ENCODE peak calls at places on chromosome X, in ten cellular contexts. X is cardiac muscle cell, E is fibroblast of lung, M is mucosa of descending colon, C is testis, Z is heart right ventricle, B is pancreas, Q is GM23338, W is left lung, I is breast epithelium. D is an unnamed sample. For H3K4me1, the result is how much of the 10 kb centered on the place peaks cover.

GRCh38 chrX:6383911-6384310 is 151.0 kb downstream of the VCX3A start:
- DNase-seq in X (no peak), E (no peak), M (no peak), C (no peak), Z (no peak), B (no peak), Q (no peak), W (no peak), I (no peak), D (no peak)

GRCh38 chrX:154918060-154918483 is 31.9 kb downstream of the F8A1 start:
- DNase-seq in X (peak), E (peak), M (no peak), C (peak), Z (peak), B (peak), Q (peak), W (peak), I (peak), D (peak)

GRCh38 chrX:70525733-70526132 is 81.1 kb downstream of the DLG3 start:
- DNase-seq in X (no peak), E (no peak), M (no peak), C (no peak), Z (no peak), B (peak), Q (no peak), W (peak), I (peak), D (no peak)

GRCh38 chrX:139890991-139891700 is 41.7 kb downstream of the ATP11C start:
- DNase-seq in X (peak), E (peak), M (no peak), C (no peak), Z (no peak), B (no peak), Q (no peak), W (no peak), I (no peak), D (no peak)

GRCh38 chrX:119758682-119759332 is 419 bp downstream of the SOWAHD start:
- DNase-seq in X (no peak), E (no peak), M (peak), C (no peak), Z (no peak), B (peak), Q (peak), W (no peak), I (no peak), D (no peak)

GRCh38 chrX:75276666-75277065 is 2.8 kb downstream of the UPRT start:
- DNase-seq in X (no peak), E (no peak), M (no peak), C (no peak), Z (no peak), B (no peak), Q (no peak), W (no peak), I (no peak), D (no peak)

GRCh38 chrX:15930585-15930984 is 76.0 kb upstream of the AP1S2 start:
- DNase-seq in X (peak), E (peak), M (no peak), C (no peak), Z (no peak), B (no peak), Q (peak), W (no peak), I (no peak), D (no peak)

GRCh38 chrX:69037786-69038185 is 127.5 kb downstream of the PJA1 start:
- DNase-seq in X (no peak), E (no peak), M (no peak), C (no peak), Z (no peak), B (no peak), Q (no peak), W (no peak), I (no peak), D (no peak)

GRCh38 chrX:39477438-39478120 is 620.2 kb downstream of the BCOR start:
- DNase-seq in X (peak), E (peak), M (peak), C (no peak), Z (peak), B (peak), Q (peak), W (no peak), I (no peak), D (no peak)

GRCh38 chrX:134999469-134999868 is 8.7 kb downstream of the SMIM10 start:
- DNase-seq in X (peak), E (peak), M (no peak), C (no peak), Z (no peak), B (no peak), Q (peak), W (no peak), I (no peak), D (no peak)

GRCh38 chrX:65241059-65241721 is 264.9 kb upstream of the ZC4H2 start:
- DNase-seq in X (no peak), E (no peak), M (no peak), C (no peak), Z (no peak), B (no peak), Q (no peak), W (no peak), I (no peak), D (no peak)

GRCh38 chrX:12753366-12753765 is 37.8 kb upstream of the PRPS2 start:
- DNase-seq in X (peak), E (no peak), M (no peak), C (no peak), Z (no peak), B (no peak), Q (no peak), W (no peak), I (no peak), D (no peak)

GRCh38 chrX:85897376-85898110 is 149.8 kb downstream of the CHM start:
- DNase-seq in X (no peak), E (no peak), M (no peak), C (no peak), Z (no peak), B (no peak), Q (no peak), W (no peak), I (no peak), D (no peak)

GRCh38 chrX:25640276-25640675 is 497.9 kb upstream of the MAGEB18 start:
- DNase-seq in X (no peak), E (no peak), M (no peak), C (no peak), Z (no peak), B (no peak), Q (no peak), W (no peak), I (no peak), D (no peak)

GRCh38 chrX:39877919-39878318 is 219.8 kb downstream of the BCOR start:
- DNase-seq in X (no peak), E (no peak), M (no peak), C (peak), Z (no peak), B (no peak), Q (peak), W (no peak), I (no peak), D (no peak)

GRCh38 chrX:40821780-40822179 is 86.4 kb upstream of the MED14 start:
- DNase-seq in X (peak), E (no peak), M (no peak), C (no peak), Z (no peak), B (no peak), Q (no peak), W (no peak), I (no peak), D (no peak)

GRCh38 chrX:121000589-121000988 is 15.0 kb upstream of the CT47A1 start:
- DNase-seq in X (peak), E (no peak), M (no peak), C (no peak), Z (no peak), B (no peak), Q (peak), W (no peak), I (no peak), D (no peak)

GRCh38 chrX:72526534-72527508 is 45.8 kb downstream of the HDAC8 start:
- DNase-seq in X (peak), E (no peak), M (no peak), C (no peak), Z (no peak), B (no peak), Q (no peak), W (no peak), I (no peak), D (no peak)

GRCh38 chrX:13761606-13762005 is 27.1 kb downstream of the OFD1 start:
- DNase-seq in X (peak), E (peak), M (no peak), C (no peak), Z (no peak), B (no peak), Q (peak), W (no peak), I (no peak), D (no peak)

GRCh38 chrX:13760428-13760827 is 25.9 kb downstream of the OFD1 start:
- DNase-seq in X (no peak), E (no peak), M (no peak), C (no peak), Z (no peak), B (no peak), Q (no peak), W (no peak), I (no peak), D (no peak)

GRCh38 chrX:13756381-13756780 is 21.8 kb downstream of the OFD1 start:
- DNase-seq in X (no peak), E (no peak), M (no peak), C (no peak), Z (no peak), B (no peak), Q (no peak), W (no peak), I (no peak), D (no peak)

GRCh38 chrX:13762015-13762414 is 27.5 kb downstream of the OFD1 start:
- DNase-seq in X (no peak), E (no peak), M (no peak), C (no peak), Z (no peak), B (no peak), Q (peak), W (no peak), I (no peak), D (no peak)

DNA sequence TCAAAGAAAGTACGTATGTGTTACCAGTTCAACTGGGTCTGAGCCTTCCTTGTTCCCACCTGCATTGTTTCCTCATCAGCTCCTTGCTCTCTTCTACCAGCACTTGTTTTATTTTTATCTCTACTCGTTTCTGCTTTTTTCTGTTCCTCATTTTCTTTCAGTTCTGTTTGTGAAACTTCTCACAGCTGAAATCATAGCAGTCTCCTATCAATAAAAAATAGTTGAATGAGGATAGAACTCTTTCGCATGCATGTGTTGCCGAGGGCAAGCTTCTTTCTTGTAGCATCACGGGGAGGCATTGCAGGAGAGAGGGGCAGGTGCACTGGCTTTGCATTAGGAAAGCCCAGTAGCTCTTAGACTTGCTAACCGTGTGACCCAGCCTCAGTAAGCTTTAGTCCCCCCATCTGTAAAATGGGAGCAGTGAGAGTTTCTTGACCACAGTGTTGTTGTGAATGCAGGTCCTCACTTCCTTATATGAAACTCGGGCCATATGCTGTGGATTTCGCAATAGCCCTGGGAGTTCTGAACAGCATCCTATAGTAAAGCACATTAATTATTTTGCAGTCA is 24.7 kb downstream of the OFD1 start:
- DNase-seq in X (no peak), E (no peak), M (no peak), C (no peak), Z (no peak), B (no peak), Q (no peak), W (no peak), I (no peak), D (no peak)
- H3K4me1 ChIP-seq in X (under half), E (under half), M (under half), C (under half), Z (under half), B (under half), Q (under half), W (under half), I (under half), D (under half)

GRCh38 chrX:31981546-31982062 is 909.8 kb upstream of the FTHL17 start:
- DNase-seq in X (no peak), E (no peak), M (no peak), C (no peak), Z (no peak), B (no peak), Q (no peak), W (no peak), I (no peak), D (no peak)
- TF ChIP-seq CTCF in X (no peak), E (no peak), M (no peak), C (no peak), Z (no peak), B (no peak), Q (no peak), W (no peak), I (no peak), D (no peak)

DNA sequence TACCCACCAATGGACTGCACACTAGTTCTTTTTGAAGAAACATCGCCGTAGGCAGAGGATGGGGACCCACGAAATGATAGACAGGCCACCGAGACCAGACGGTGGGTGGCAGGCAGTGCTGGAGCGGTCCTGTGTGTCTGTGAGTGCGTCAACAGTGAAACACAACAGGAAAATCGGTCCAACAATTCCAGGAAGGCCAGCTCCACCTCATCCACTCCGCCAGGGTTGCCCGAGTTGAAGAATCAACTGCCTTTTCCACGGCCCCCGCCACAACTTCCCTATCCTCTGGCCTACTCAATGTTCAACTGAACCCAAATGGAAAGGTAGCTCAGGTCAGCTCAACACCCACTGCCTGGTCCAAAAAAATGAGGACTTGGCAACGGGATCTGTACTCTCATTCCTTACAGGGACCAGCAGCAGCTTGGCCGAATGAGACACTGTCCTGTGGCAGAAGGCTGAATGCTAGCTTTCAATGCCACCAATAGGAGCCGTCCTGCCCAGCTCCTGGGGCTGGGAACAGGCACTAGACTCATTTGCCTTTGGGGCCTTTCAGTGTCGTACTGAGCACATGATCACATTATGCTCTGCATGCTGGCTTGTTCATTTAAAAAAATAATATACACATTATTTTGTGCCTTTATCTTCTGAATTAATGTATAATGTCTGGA is 43.5 kb downstream of the MID1 start:
- DNase-seq in X (no peak), E (no peak), M (no peak), C (no peak), Z (peak), B (no peak), Q (no peak), W (no peak), I (no peak), D (no peak)
- H3K4me1 ChIP-seq in X (under half), E (under half), M (under half), C (under half), Z (under half), B (under half), Q (under half), W (under half), I (under half), D (under half)

DNA sequence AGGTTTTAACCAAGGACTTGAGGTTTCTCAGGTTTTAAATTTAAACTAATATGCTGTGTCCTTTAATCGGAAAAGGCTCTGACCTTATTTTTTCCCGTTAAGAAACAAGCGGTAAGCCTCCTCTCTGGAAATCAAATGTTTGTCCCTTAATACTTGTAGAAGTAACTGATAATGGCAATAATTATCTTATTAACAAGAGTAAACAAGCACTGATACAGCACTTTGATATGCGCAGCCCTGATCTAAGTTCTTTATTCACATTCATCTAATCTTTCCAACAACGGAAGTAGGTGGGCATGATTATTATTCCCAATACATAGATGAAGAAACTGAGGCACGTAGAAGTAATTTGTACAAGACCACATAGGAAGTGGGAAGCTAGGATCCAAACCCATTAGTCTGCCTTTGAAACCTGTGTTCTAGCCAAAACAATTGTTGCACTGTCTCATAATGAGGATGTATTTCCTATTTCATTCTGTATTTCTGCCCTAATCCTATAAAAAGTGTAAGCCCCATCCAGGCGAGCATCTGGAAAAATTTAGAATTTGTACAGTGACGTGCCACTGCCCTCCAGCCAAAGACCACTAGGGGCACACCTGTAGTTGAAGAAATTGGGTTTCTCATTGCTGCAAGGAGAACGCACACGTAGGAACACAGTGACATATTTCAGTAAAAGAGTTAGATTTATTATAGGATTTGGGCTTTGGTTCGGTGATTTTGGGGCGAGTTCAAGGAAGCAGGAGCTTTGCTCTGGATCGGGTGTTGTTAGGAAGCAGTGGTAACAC is 605 bp downstream of the CXorf58 start:
- DNase-seq in X (no peak), E (no peak), M (no peak), C (no peak), Z (no peak), B (peak), Q (peak), W (no peak), I (no peak), D (no peak)
- TF ChIP-seq CTCF in X (peak), E (peak), M (no peak), C (peak), Z (peak), B (no peak), Q (peak), W (no peak), I (no peak), D (no peak)

GRCh38 chrX:19772759-19773623 is 114.4 kb downstream of the SH3KBP1 start:
- DNase-seq in X (no peak), E (peak), M (no peak), C (no peak), Z (no peak), B (no peak), Q (no peak), W (no peak), I (no peak), D (no peak)
- H3K4me1 ChIP-seq in X (under half), E (under half), M (under half), C (under half), Z (under half), B (under half), Q (under half), W (under half), I (under half), D (under half)

GRCh38 chrX:102085706-102086105 is 39.8 kb upstream of the TCEAL2 start:
- DNase-seq in X (no peak), E (no peak), M (no peak), C (no peak), Z (no peak), B (no peak), Q (peak), W (no peak), I (no peak), D (no peak)
- TF ChIP-seq CTCF in X (no peak), E (no peak), M (no peak), C (no peak), Z (no peak), B (no peak), Q (peak), W (no peak), I (no peak), D (no peak)

GRCh38 chrX:46582325-46582724 is 8.8 kb downstream of the CHST7 start:
- DNase-seq in X (peak), E (peak), M (no peak), C (no peak), Z (no peak), B (no peak), Q (no peak), W (no peak), I (no peak), D (no peak)

GRCh38 chrX:46582964-46583363 is 9.4 kb downstream of the CHST7 start:
- DNase-seq in X (peak), E (peak), M (no peak), C (peak), Z (no peak), B (no peak), Q (no peak), W (no peak), I (no peak), D (no peak)

GRCh38 chrX:46579250-46579649 is 5.7 kb downstream of the CHST7 start:
- DNase-seq in X (no peak), E (no peak), M (no peak), C (no peak), Z (no peak), B (no peak), Q (no peak), W (no peak), I (no peak), D (no peak)

GRCh38 chrX:46577116-46578005 is 3.8 kb downstream of the CHST7 start:
- DNase-seq in X (peak), E (no peak), M (no peak), C (no peak), Z (no peak), B (no peak), Q (no peak), W (no peak), I (no peak), D (no peak)

DNA sequence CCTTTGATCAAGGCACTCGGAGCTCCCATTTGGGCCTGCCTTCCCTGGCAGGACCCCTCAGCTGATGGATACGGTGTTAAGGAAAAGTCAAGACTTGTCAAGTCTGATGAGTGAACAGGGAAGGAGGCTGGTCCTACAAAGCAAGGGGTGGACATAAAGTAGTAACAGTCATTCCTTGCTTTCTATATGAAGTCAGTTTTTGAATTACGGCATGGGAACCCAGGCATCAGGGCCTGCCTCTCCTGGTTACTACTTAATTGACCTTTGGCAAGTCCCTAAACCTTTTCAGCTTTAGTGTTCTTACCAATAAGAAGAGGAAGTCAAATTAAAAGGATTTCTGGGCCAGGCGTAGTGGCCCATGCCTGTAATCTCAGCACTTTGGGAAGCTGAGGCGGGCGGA is 7.0 kb downstream of the CHST7 start:
- DNase-seq in X (no peak), E (no peak), M (no peak), C (no peak), Z (no peak), B (no peak), Q (no peak), W (no peak), I (no peak), D (no peak)
- H3K4me1 ChIP-seq in X (under half), E (under half), M (under half), C (under half), Z (under half), B (under half), Q (under half), W (under half), I (under half), D (under half)

GRCh38 chrX:20265221-20265725 is 1.4 kb downstream of the RPS6KA3 start:
- DNase-seq in X (peak), E (peak), M (peak), C (peak), Z (peak), B (peak), Q (peak), W (peak), I (peak), D (peak)
- TF ChIP-seq CTCF in X (no peak), E (no peak), M (no peak), C (no peak), Z (no peak), B (no peak), Q (no peak), W (no peak), I (no peak), D (no peak)

GRCh38 chrX:130108647-130109428 is 1.5 kb downstream of the ELF4 start:
- DNase-seq in X (no peak), E (no peak), M (peak), C (no peak), Z (no peak), B (no peak), Q (no peak), W (peak), I (no peak), D (peak)
- H3K4me1 ChIP-seq in X (under half), E (under half), M (under half), C (under half), Z (under half), B (under half), Q (under half), W (under half), I (under half), D (under half)

GRCh38 chrX:30822068-30822671 is 66.9 kb downstream of the TAB3 start:
- DNase-seq in X (peak), E (no peak), M (no peak), C (no peak), Z (no peak), B (no peak), Q (peak), W (no peak), I (no peak), D (no peak)
- TF ChIP-seq CTCF in X (no peak), E (peak), M (no peak), C (no peak), Z (no peak), B (no peak), Q (peak), W (no peak), I (no peak), D (no peak)

D was measured in tibial artery.